ENCODE peak calls at places on chromosomes 3 and 15, in eight cellular contexts. S, R, D, H, M, B, J and O are unnamed samples.

GRCh38 chr15:66253643-66254363 is at the start of gene MEGF11:
- DNase-seq in R (no peak), S (no peak), B (no peak), J (peak; percentile 71), M (peak; percentile 32), D (peak; percentile 28), H (peak; percentile 13), O (peak; percentile 33)

GRCh38 chr3:49967307-49967706 is 27.4 kb downstream of the RBM6 start:
- DNase-seq in H (no peak), J (no peak), S (no peak), B (no peak), M (no peak), D (no peak), R (no peak), O (no peak)

GRCh38 chr3:126447456-126448106 is 28.1 kb downstream of the ZXDC start:
- DNase-seq in S (no peak), M (no peak), R (no peak), D (no peak), H (no peak), B (no peak), J (no peak), O (no peak)

GRCh38 chr15:90837052-90837621 is 31.3 kb upstream of the FURIN start:
- DNase-seq in D (no peak), M (no peak), H (no peak), S (no peak), J (no peak), B (no peak), R (no peak), O (no peak)

GRCh38 chr3:105365536-105366301 is 990 bp upstream of the ALCAM start:
- DNase-seq in H (no peak), S (peak; percentile 23), R (no peak), M (no peak), J (no peak), D (peak; percentile 35), B (no peak), O (peak; percentile 76)

GRCh38 chr15:66711260-66711659 is 9.2 kb downstream of the SMAD6 start:
- DNase-seq in M (no peak), R (no peak), H (no peak), S (no peak), D (no peak), B (no peak), J (no peak), O (no peak)

GRCh38 chr3:9110802-9111201 is 138.6 kb downstream of the SRGAP3 start:
- DNase-seq in H (no peak), J (no peak), S (no peak), R (no peak), D (no peak), M (no peak), B (no peak), O (no peak)

GRCh38 chr3:42853739-42854302 is 21.9 kb downstream of the CYP8B1 start:
- DNase-seq in M (no peak), B (peak; percentile 59), R (no peak), J (no peak), D (no peak), H (no peak), S (no peak), O (no peak)

GRCh38 chr3:188788621-188789081 is 383.1 kb upstream of the TPRG1 start:
- DNase-seq in S (no peak), B (no peak), H (no peak), M (peak; percentile 90), J (no peak), D (peak; percentile 90), R (peak; percentile 69), O (peak; percentile 72)

GRCh38 chr3:138284079-138284478 is 45.6 kb downstream of the NME9 start:
- DNase-seq in H (no peak), M (no peak), R (no peak), S (no peak), B (no peak), J (no peak), D (peak; percentile 78), O (peak; percentile 83)

GRCh38 chr15:44038801-44039200 is 156.3 kb downstream of the FRMD5 start:
- DNase-seq in H (no peak), J (no peak), S (no peak), B (no peak), M (no peak), D (no peak), R (no peak), O (no peak)

GRCh38 chr3:71391361-71391760 is 192.2 kb downstream of the FOXP1 start:
- DNase-seq in M (no peak), D (no peak), J (no peak), S (peak; percentile 27), H (no peak), R (no peak), B (no peak), O (no peak)

GRCh38 chr3:114452176-114452744 is 158.4 kb downstream of the TIGIT start:
- DNase-seq in J (no peak), S (peak; percentile 20), M (peak; percentile 15), R (no peak), D (no peak), H (no peak), B (no peak), O (no peak)

GRCh38 chr3:167913218-167913902 is 177.8 kb downstream of the SERPINI1 start:
- DNase-seq in R (no peak), D (peak; percentile 12), M (no peak), S (peak; percentile 8), B (no peak), H (no peak), J (no peak), O (peak; percentile 16)

GRCh38 chr15:90942354-90943120 is 7.5 kb downstream of the UNC45A start:
- DNase-seq in R (no peak), B (peak; percentile 56), J (no peak), S (no peak), H (no peak), D (no peak), M (no peak), O (no peak)

GRCh38 chr3:186583820-186584219 is 13.3 kb downstream of the DNAJB11 start:
- DNase-seq in R (no peak), H (no peak), D (no peak), B (no peak), M (no peak), J (no peak), S (no peak), O (peak; percentile 63)

GRCh38 chr3:129973853-129974252 is 667 bp upstream of the TRH start:
- DNase-seq in D (no peak), S (no peak), J (no peak), R (no peak), M (no peak), H (no peak), B (no peak), O (no peak)

GRCh38 chr3:129974451-129975331 is at the start of gene TRH:
- DNase-seq in H (no peak), J (peak; percentile 62), S (no peak), D (no peak), R (no peak), M (no peak), B (no peak), O (no peak)

GRCh38 chr3:129978123-129978522 is 3.6 kb downstream of the TRH start:
- DNase-seq in M (no peak), R (no peak), S (no peak), J (no peak), D (no peak), B (no peak), H (no peak), O (no peak)

GRCh38 chr3:129972301-129972700 is 2.2 kb upstream of the TRH start:
- DNase-seq in H (no peak), S (no peak), R (no peak), M (no peak), J (no peak), B (no peak), D (no peak), O (no peak)

GRCh38 chr3:129975332-129976090 is 991 bp downstream of the TRH start:
- DNase-seq in B (no peak), S (no peak), D (no peak), M (no peak), H (peak; percentile 10), J (peak; percentile 58), R (no peak), O (no peak)
- H3K4me3 ChIP-seq in B (peak overlapping the region; percentile 64), S (no peak overlapping the region), D (no peak overlapping the region), M (no peak overlapping the region), H (no peak overlapping the region), J (peak overlapping the region; percentile 28), R (peak overlapping the region; percentile 44), O (no peak overlapping the region)

DNA sequence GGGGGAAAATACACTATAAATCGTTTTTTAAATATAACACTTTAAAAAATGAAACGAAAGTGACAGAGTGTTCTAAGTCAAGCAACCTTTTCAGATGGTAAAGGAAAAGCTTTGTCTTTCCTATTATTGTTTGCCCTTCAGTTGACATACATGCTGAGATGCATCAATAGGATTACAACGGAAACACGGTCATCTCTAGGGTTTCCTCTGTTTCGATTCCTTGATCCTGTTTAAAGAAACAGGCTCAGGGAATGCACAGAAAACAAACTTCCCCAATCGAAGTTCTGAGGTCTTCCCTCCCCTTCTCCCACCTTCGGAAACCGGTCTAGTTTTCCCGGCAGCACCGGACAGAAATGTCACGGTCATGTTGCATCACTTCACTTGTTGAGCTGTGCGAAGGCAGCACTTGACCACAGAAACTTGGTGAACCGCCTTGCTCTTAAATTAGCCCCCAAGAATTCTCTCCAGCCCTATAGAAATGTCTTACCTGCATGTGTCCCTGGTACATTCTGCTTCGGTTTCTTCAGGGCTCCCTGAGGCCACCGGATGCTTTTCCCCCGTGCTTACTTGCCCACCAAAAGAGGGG is 552 bp downstream of the PEX5L start:
- DNase-seq in B (no peak), S (no peak), D (no peak), J (no peak), M (no peak), R (no peak), H (no peak), O (no peak)
- H3K4me3 ChIP-seq in B (peak overlapping the region; percentile 62), S (no peak overlapping the region), D (peak overlapping the region; percentile 38), J (peak overlapping the region; percentile 44), M (no peak overlapping the region), R (no peak overlapping the region), H (no peak overlapping the region), O (peak overlapping the region; percentile 42)

GRCh38 chr3:125232394-125232793 is 19.8 kb upstream of the SLC12A8 start:
- DNase-seq in H (no peak), J (no peak), R (no peak), M (no peak), S (no peak), B (no peak), D (no peak), O (no peak)
- H3K4me3 ChIP-seq in H (no peak overlapping the region), J (no peak overlapping the region), R (no peak overlapping the region), M (no peak overlapping the region), S (no peak overlapping the region), B (no peak overlapping the region), D (no peak overlapping the region), O (no peak overlapping the region)

GRCh38 chr3:46695177-46695961 is 1.9 kb upstream of the ALS2CL start:
- DNase-seq in H (peak; percentile 35), D (no peak), M (peak; percentile 86), R (peak; percentile 55), J (no peak), B (no peak), S (peak; percentile 55), O (peak; percentile 64)

GRCh38 chr3:46693038-46693896 is at the start of gene ALS2CL:
- DNase-seq in J (peak; percentile 89), B (peak; percentile 89), H (peak; percentile 81), D (peak; percentile 75), S (peak; percentile 22), M (peak; percentile 51), R (peak; percentile 75), O (peak; percentile 82)

GRCh38 chr3:46694520-46694919 is 1.0 kb upstream of the ALS2CL start:
- DNase-seq in S (no peak), M (no peak), H (no peak), R (no peak), D (no peak), B (no peak), J (no peak), O (no peak)

GRCh38 chr3:46692566-46692983 is 904 bp downstream of the ALS2CL start:
- DNase-seq in R (no peak), J (peak; percentile 92), D (peak; percentile 96), H (peak; percentile 92), S (no peak), B (no peak), M (peak; percentile 13), O (peak; percentile 98)

GRCh38 chr3:46693897-46694235 is 387 bp upstream of the ALS2CL start:
- DNase-seq in D (no peak), M (peak; percentile 16), H (peak; percentile 33), R (peak; percentile 53), J (peak; percentile 82), S (no peak), B (peak; percentile 81), O (no peak)
- H3K4me3 ChIP-seq in D (no peak overlapping the region), M (peak overlapping the region; percentile 48), H (peak overlapping the region; percentile 64), R (peak overlapping the region; percentile 52), J (peak overlapping the region; percentile 70), S (no peak overlapping the region), B (peak overlapping the region; percentile 85), O (peak overlapping the region; percentile 16)